ENCODE peak calls at places on chromosomes 3 and 15, in four cellular contexts. A is astrocyte of the spinal cord, X is neural crest cell, N is fibroblast of the aortic adventitia. G is an unnamed sample.

GRCh38 chr15:41971893-41972340 is 440 bp downstream of the EHD4 start:
- DNase-seq in A (no peak), X (peak; percentile 37), N (no peak), G (no peak)

GRCh38 chr15:59689626-59690236 is 611 bp upstream of the BNIP2 start:
- DNase-seq in N (peak; percentile 68), X (peak; percentile 47), A (peak; percentile 66), G (peak; percentile 79)

GRCh38 chr15:57440799-57441198 is 64.5 kb downstream of the CGNL1 start:
- DNase-seq in N (peak; percentile 94), X (no peak), A (peak; percentile 91), G (no peak)

GRCh38 chr3:51621091-51621892 is 49.8 kb upstream of the TEX264 start:
- DNase-seq in A (no peak), N (peak; percentile 60), X (no peak), G (no peak)

GRCh38 chr3:18890459-18890858 is 257.9 kb upstream of the KCNH8 start:
- DNase-seq in A (no peak), X (no peak), N (no peak), G (no peak)

GRCh38 chr3:149618151-149619123 is 39.4 kb downstream of the WWTR1 start:
- DNase-seq in A (peak; percentile 53), X (no peak), N (peak; percentile 88), G (no peak)

GRCh38 chr3:2301361-2301760 is 202.7 kb downstream of the CNTN4 start:
- DNase-seq in X (no peak), A (no peak), N (no peak), G (no peak)

GRCh38 chr3:47414666-47415587 is 34.1 kb downstream of the PTPN23 start:
- DNase-seq in N (no peak), A (no peak), X (no peak), G (no peak)

GRCh38 chr3:70138606-70139005 is 139.1 kb downstream of the SAMMSON start:
- DNase-seq in X (no peak), N (no peak), A (peak; percentile 26), G (no peak)

GRCh38 chr3:11116336-11117059 is 37.8 kb upstream of the HRH1 start:
- DNase-seq in N (no peak), X (no peak), A (peak; percentile 22), G (no peak)

GRCh38 chr3:45688194-45688881 is 858 bp upstream of the SACM1L start:
- DNase-seq in X (peak; percentile 44), N (no peak), A (no peak), G (peak; percentile 60)

GRCh38 chr15:67024322-67024997 is 40.9 kb upstream of the SMAD3 start:
- DNase-seq in N (peak; percentile 99), A (peak; percentile 95), X (no peak), G (peak; percentile 70)

GRCh38 chr3:100427694-100428093 is 26.4 kb downstream of the LNP1 start:
- DNase-seq in A (no peak), N (peak; percentile 96), X (no peak), G (no peak)

GRCh38 chr15:83654379-83655236 is 685 bp downstream of the ADAMTSL3 start:
- DNase-seq in N (no peak), X (no peak), A (no peak), G (no peak)

GRCh38 chr3:137293086-137293485 is 335.3 kb downstream of the IL20RB start:
- DNase-seq in X (no peak), N (no peak), A (no peak), G (no peak)

GRCh38 chr3:30188713-30189112 is 417.7 kb upstream of the TGFBR2 start:
- DNase-seq in X (no peak), N (no peak), A (no peak), G (no peak)

GRCh38 chr3:107035176-107035575 is 342.1 kb upstream of the CCDC54 start:
- DNase-seq in A (no peak), X (no peak), N (no peak), G (no peak)

GRCh38 chr3:196055683-196056270 is 26.1 kb downstream of the TFRC start:
- DNase-seq in N (no peak), A (no peak), X (no peak), G (no peak)

GRCh38 chr3:52433328-52434060 is 11.4 kb downstream of the SEMA3G start:
- DNase-seq in A (no peak), X (no peak), N (no peak), G (no peak)

GRCh38 chr15:80695099-80695910 is at the start of gene ABHD17C:
- DNase-seq in X (peak; percentile 50), N (peak; percentile 65), A (peak; percentile 58), G (peak; percentile 49)

GRCh38 chr15:43346305-43346704 is 15.9 kb upstream of the LCMT2 start:
- DNase-seq in X (no peak), N (no peak), A (no peak), G (peak; percentile 20)

DNA sequence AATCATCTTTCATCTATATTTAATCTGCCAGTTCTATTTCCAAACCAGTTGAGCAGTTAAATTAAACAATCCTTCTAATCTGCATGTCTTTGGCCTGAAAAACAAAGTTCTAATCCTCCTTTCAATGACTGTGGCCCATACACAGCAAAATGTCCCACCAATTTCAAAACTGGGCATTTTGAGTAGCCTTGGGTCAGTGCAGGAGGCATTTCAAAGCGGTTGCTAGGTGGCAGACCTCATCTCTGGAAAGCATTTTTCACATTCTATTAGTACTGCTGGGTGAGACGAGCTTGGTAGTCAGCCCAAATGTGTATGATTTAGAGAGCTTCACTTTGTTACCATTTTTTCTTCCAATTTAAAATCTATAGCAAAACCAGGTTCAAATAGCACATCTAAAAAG is 9.0 kb upstream of the ARHGEF26 start:
- DNase-seq in A (no peak), X (no peak), N (no peak), G (no peak)
- TF ChIP-seq CTCF in A (no peak), X (no peak), N (no peak), G (no peak)

GRCh38 chr3:108305484-108306172 is 9.3 kb downstream of the HHLA2 start:
- DNase-seq in X (no peak), A (no peak), N (no peak), G (peak; percentile 31)
- TF ChIP-seq CTCF in X (no peak), A (no peak), N (no peak), G (no peak)

GRCh38 chr3:170038434-170039110 is 777 bp downstream of the GPR160 start:
- DNase-seq in A (no peak), N (no peak), X (no peak), G (peak; percentile 54)
- TF ChIP-seq CTCF in A (peak; percentile 5), N (peak; percentile 12), X (peak; percentile 34), G (no peak)

GRCh38 chr3:39725321-39725720 is 84.1 kb upstream of the MYRIP start:
- DNase-seq in A (no peak), N (no peak), X (no peak), G (no peak)

GRCh38 chr3:39724233-39724846 is 85.1 kb upstream of the MYRIP start:
- DNase-seq in N (peak; percentile 34), X (no peak), A (no peak), G (no peak)

DNA sequence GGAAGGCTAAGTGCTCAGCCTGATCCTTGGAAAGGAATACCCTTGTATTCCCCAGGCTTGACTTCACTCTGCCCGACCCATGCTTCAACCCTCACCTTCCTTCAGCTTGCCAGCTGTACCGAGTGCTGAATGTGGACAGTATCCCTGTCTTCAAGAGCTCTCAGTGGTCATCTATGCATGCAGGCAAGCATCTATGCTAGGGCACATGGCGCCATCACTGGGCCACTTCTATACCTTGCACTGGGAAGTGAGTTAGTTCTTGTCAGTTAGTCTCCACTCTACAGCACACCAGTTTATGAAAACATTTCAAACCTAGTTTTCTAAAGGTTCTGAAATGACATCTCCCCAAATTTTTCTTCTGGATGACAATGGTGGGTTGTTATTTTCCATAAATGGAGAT is 82.0 kb upstream of the MYRIP start:
- DNase-seq in N (no peak), A (no peak), X (no peak), G (no peak)
- TF ChIP-seq CTCF in N (no peak), A (no peak), X (no peak), G (no peak)

DNA sequence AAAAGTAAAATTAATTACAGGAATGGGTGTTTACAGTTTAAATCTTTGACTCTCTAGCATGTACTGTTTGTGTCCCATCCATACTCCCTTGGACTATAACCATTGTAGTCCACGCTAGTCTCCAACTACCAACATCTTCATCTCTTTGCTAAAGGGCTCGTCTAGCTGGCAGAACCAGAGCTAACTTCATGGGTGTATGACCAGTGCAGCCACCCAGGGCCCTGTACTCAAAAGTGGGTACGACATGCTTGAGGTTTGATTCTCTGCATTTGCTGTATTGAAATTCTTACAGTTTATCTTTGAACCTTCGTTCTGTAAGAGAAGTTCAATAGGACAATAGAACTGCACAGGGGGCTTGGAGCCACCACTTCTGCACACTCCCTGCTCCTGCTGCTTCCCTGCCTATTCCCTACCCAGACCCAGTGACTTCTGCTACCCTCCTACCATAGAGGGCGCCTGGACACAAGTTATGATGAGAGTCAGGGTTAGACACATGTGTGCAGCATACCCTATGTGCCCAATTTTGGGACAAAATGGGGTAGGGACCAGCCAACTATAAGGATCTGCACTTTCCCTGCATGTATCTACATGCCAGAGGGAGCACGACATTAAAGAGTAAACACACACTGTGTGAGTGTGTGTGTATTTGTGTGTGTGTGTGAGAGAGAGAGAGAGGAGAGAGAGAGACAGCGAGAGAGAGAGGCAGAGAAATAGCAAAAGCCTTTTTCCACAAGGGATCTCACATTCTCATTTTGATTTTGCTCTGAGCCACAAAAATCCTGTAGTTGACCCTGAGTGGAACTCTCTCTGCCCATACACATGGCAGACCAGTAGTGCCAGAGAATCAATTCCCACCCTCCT is 59.0 kb upstream of the NECTIN3 start:
- DNase-seq in A (no peak), X (no peak), N (peak; percentile 4), G (peak; percentile 22)
- TF ChIP-seq CTCF in A (no peak), X (peak; percentile 35), N (peak; percentile 8), G (no peak)

GRCh38 chr3:129050556-129051295 is 9.9 kb upstream of the GP9 start:
- DNase-seq in A (no peak), X (no peak), N (no peak), G (no peak)

GRCh38 chr3:129047553-129047839 is 13.1 kb upstream of the GP9 start:
- DNase-seq in N (no peak), X (no peak), A (no peak), G (no peak)

GRCh38 chr3:129046732-129047552 is 13.6 kb upstream of the GP9 start:
- DNase-seq in A (no peak), X (no peak), N (no peak), G (no peak)

GRCh38 chr3:129045675-129046036 is 14.9 kb upstream of the GP9 start:
- DNase-seq in X (no peak), N (no peak), A (no peak), G (peak; percentile 56)

GRCh38 chr3:129046037-129046731 is 14.4 kb upstream of the GP9 start:
- DNase-seq in N (no peak), A (no peak), X (no peak), G (no peak)
- TF ChIP-seq CTCF in N (no peak), A (no peak), X (no peak), G (peak; percentile 29)

GRCh38 chr3:126516936-126517290 is 660 bp downstream of the UROC1 start:
- DNase-seq in X (no peak), A (no peak), N (no peak), G (no peak)
- TF ChIP-seq CTCF in X (no peak), A (no peak), N (no peak), G (no peak)